ENCODE peak calls at places on chromosome 10, in ten cellular contexts. One of them, this sample, is unnamed.

GRCh38 chr10:3542185-3542611 is 242.8 kb downstream of the KLF6 start:
- DNase-seq in endothelial cell of umbilical vein: peak; percentile 76
- DNase-seq in ovary: no peak
- DNase-seq in K562: no peak
- DNase-seq in NB4: no peak
- DNase-seq in stomach: no peak
- DNase-seq in body of pancreas: no peak
- DNase-seq in transverse colon: no peak
- DNase-seq in suprapubic skin: no peak
- DNase-seq in HCT116: no peak
- DNase-seq in this sample: no peak

GRCh38 chr10:484441-484924 is 205.0 kb downstream of the DIP2C start:
- DNase-seq in body of pancreas: peak; percentile 34
- DNase-seq in ovary: no peak
- DNase-seq in K562: no peak
- DNase-seq in HCT116: no peak
- DNase-seq in endothelial cell of umbilical vein: peak; percentile 26
- DNase-seq in stomach: peak; percentile 42
- DNase-seq in suprapubic skin: no peak
- DNase-seq in NB4: no peak
- DNase-seq in transverse colon: peak; percentile 35
- DNase-seq in this sample: no peak

GRCh38 chr10:62560207-62560819 is 186.1 kb downstream of the ZNF365 start:
- DNase-seq in body of pancreas: peak; percentile 29
- DNase-seq in NB4: no peak
- DNase-seq in transverse colon: peak; percentile 16
- DNase-seq in ovary: no peak
- DNase-seq in endothelial cell of umbilical vein: no peak
- DNase-seq in HCT116: no peak
- DNase-seq in stomach: no peak
- DNase-seq in suprapubic skin: peak; percentile 76
- DNase-seq in K562: no peak
- DNase-seq in this sample: no peak

GRCh38 chr10:21831986-21832735 is 171.4 kb downstream of the DNAJC1 start:
- DNase-seq in suprapubic skin: no peak
- DNase-seq in transverse colon: no peak
- DNase-seq in NB4: no peak
- DNase-seq in HCT116: no peak
- DNase-seq in stomach: no peak
- DNase-seq in body of pancreas: no peak
- DNase-seq in K562: no peak
- DNase-seq in ovary: no peak
- DNase-seq in endothelial cell of umbilical vein: no peak
- DNase-seq in this sample: no peak

GRCh38 chr10:61903991-61904350 is 2.5 kb downstream of the ARID5B start:
- DNase-seq in K562: no peak
- DNase-seq in transverse colon: no peak
- DNase-seq in NB4: no peak
- DNase-seq in body of pancreas: no peak
- DNase-seq in stomach: no peak
- DNase-seq in suprapubic skin: no peak
- DNase-seq in ovary: no peak
- DNase-seq in HCT116: no peak
- DNase-seq in endothelial cell of umbilical vein: peak; percentile 59
- DNase-seq in this sample: no peak

GRCh38 chr10:78754269-78755074 is 314.3 kb upstream of the ZMIZ1 start:
- DNase-seq in HCT116: no peak
- DNase-seq in body of pancreas: no peak
- DNase-seq in ovary: no peak
- DNase-seq in K562: no peak
- DNase-seq in stomach: no peak
- DNase-seq in transverse colon: no peak
- DNase-seq in endothelial cell of umbilical vein: peak; percentile 81
- DNase-seq in NB4: peak; percentile 77
- DNase-seq in suprapubic skin: no peak
- DNase-seq in this sample: no peak

GRCh38 chr10:98242823-98243222 is 25.2 kb downstream of the LOXL4 start:
- DNase-seq in suprapubic skin: no peak
- DNase-seq in K562: no peak
- DNase-seq in HCT116: no peak
- DNase-seq in ovary: no peak
- DNase-seq in NB4: peak; percentile 61
- DNase-seq in endothelial cell of umbilical vein: peak; percentile 48
- DNase-seq in body of pancreas: no peak
- DNase-seq in stomach: no peak
- DNase-seq in transverse colon: no peak
- DNase-seq in this sample: no peak

GRCh38 chr10:72081772-72082590 is 6.4 kb downstream of the SPOCK2 start:
- DNase-seq in suprapubic skin: no peak
- DNase-seq in K562: no peak
- DNase-seq in transverse colon: peak; percentile 43
- DNase-seq in body of pancreas: no peak
- DNase-seq in ovary: no peak
- DNase-seq in stomach: peak; percentile 81
- DNase-seq in endothelial cell of umbilical vein: no peak
- DNase-seq in HCT116: no peak
- DNase-seq in NB4: no peak
- DNase-seq in this sample: no peak

GRCh38 chr10:63286754-63287264 is 153.7 kb downstream of the NRBF2 start:
- DNase-seq in HCT116: no peak
- DNase-seq in K562: no peak
- DNase-seq in endothelial cell of umbilical vein: no peak
- DNase-seq in ovary: no peak
- DNase-seq in suprapubic skin: no peak
- DNase-seq in body of pancreas: no peak
- DNase-seq in transverse colon: no peak
- DNase-seq in NB4: no peak
- DNase-seq in stomach: no peak
- DNase-seq in this sample: no peak

GRCh38 chr10:878895-879294 is 52.6 kb downstream of the LARP4B start:
- DNase-seq in K562: no peak
- DNase-seq in body of pancreas: no peak
- DNase-seq in HCT116: no peak
- DNase-seq in NB4: no peak
- DNase-seq in stomach: no peak
- DNase-seq in ovary: no peak
- DNase-seq in endothelial cell of umbilical vein: no peak
- DNase-seq in transverse colon: no peak
- DNase-seq in suprapubic skin: no peak
- DNase-seq in this sample: no peak

GRCh38 chr10:8245131-8246117 is 190.9 kb downstream of the GATA3 start:
- DNase-seq in NB4: no peak
- DNase-seq in transverse colon: no peak
- DNase-seq in HCT116: no peak
- DNase-seq in K562: no peak
- DNase-seq in stomach: no peak
- DNase-seq in ovary: no peak
- DNase-seq in body of pancreas: no peak
- DNase-seq in suprapubic skin: no peak
- DNase-seq in endothelial cell of umbilical vein: no peak
- DNase-seq in this sample: no peak

GRCh38 chr10:99524050-99524666 is 8.6 kb upstream of the NKX2-3 start:
- DNase-seq in K562: no peak
- DNase-seq in HCT116: no peak
- DNase-seq in NB4: no peak
- DNase-seq in endothelial cell of umbilical vein: no peak
- DNase-seq in body of pancreas: no peak
- DNase-seq in ovary: no peak
- DNase-seq in transverse colon: no peak
- DNase-seq in suprapubic skin: no peak
- DNase-seq in stomach: no peak
- DNase-seq in this sample: no peak

GRCh38 chr10:43901302-43901701 is 252.6 kb upstream of the ZNF32 start:
- DNase-seq in HCT116: no peak
- DNase-seq in stomach: no peak
- DNase-seq in NB4: no peak
- DNase-seq in transverse colon: no peak
- DNase-seq in endothelial cell of umbilical vein: no peak
- DNase-seq in suprapubic skin: no peak
- DNase-seq in ovary: no peak
- DNase-seq in body of pancreas: no peak
- DNase-seq in K562: no peak
- DNase-seq in this sample: no peak

GRCh38 chr10:24008164-24009066 is 200.5 kb upstream of the KIAA1217 start:
- DNase-seq in K562: no peak
- DNase-seq in suprapubic skin: no peak
- DNase-seq in HCT116: no peak
- DNase-seq in stomach: no peak
- DNase-seq in endothelial cell of umbilical vein: no peak
- DNase-seq in transverse colon: no peak
- DNase-seq in NB4: no peak
- DNase-seq in body of pancreas: no peak
- DNase-seq in ovary: no peak
- DNase-seq in this sample: no peak

GRCh38 chr10:52004342-52004949 is 305.1 kb upstream of the CSTF2T start:
- DNase-seq in HCT116: peak; percentile 22
- DNase-seq in NB4: peak; percentile 42
- DNase-seq in endothelial cell of umbilical vein: peak; percentile 62
- DNase-seq in ovary: no peak
- DNase-seq in transverse colon: no peak
- DNase-seq in body of pancreas: no peak
- DNase-seq in suprapubic skin: no peak
- DNase-seq in stomach: no peak
- DNase-seq in K562: peak; percentile 17
- DNase-seq in this sample: no peak

GRCh38 chr10:91163709-91164474 is 56.6 kb upstream of the PCGF5 start:
- DNase-seq in ovary: peak; percentile 83
- DNase-seq in suprapubic skin: peak; percentile 87
- DNase-seq in body of pancreas: peak; percentile 81
- DNase-seq in stomach: peak; percentile 75
- DNase-seq in endothelial cell of umbilical vein: peak; percentile 68
- DNase-seq in transverse colon: peak; percentile 79
- DNase-seq in NB4: peak; percentile 59
- DNase-seq in HCT116: peak; percentile 15
- DNase-seq in K562: peak; percentile 48
- DNase-seq in this sample: peak; percentile 70
- TF ChIP-seq POLR2A in ovary: peak; percentile 37
- TF ChIP-seq POLR2A in suprapubic skin: no peak
- TF ChIP-seq POLR2A in body of pancreas: peak; percentile 27
- TF ChIP-seq POLR2A in stomach: no peak
- TF ChIP-seq POLR2A in endothelial cell of umbilical vein: no peak
- TF ChIP-seq POLR2A in transverse colon: no peak
- TF ChIP-seq POLR2A in NB4: no peak
- TF ChIP-seq POLR2A in HCT116: no peak
- TF ChIP-seq POLR2A in K562: no peak
- TF ChIP-seq POLR2A in this sample: peak; percentile 58

DNA sequence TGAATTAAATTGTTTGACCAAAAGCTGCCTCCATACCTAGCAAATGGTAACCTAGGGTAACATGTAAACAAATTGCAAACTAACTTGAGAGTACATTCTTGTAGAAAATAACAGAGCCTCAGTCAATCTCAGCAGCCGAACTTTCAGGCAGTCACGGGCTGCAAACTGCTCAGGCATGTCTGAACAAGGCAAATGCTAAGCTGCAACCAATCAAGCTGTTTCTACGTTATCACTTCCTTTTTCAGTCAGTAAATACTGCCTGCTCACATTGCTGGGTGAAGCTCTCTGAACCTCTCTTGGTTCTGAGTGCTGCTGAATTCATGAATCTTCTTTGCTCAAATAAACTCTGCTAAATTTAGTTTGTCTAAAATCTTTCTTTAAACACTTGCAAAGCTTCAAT is 1212.4 kb downstream of the SORCS1 start:
- DNase-seq in body of pancreas: peak; percentile 18
- DNase-seq in transverse colon: no peak
- DNase-seq in K562: no peak
- DNase-seq in ovary: no peak
- DNase-seq in suprapubic skin: no peak
- DNase-seq in endothelial cell of umbilical vein: no peak
- DNase-seq in NB4: peak; percentile 11
- DNase-seq in stomach: peak; percentile 27
- DNase-seq in HCT116: no peak
- DNase-seq in this sample: peak; percentile 25
- TF ChIP-seq POLR2A in body of pancreas: no peak
- TF ChIP-seq POLR2A in transverse colon: no peak
- TF ChIP-seq POLR2A in K562: no peak
- TF ChIP-seq POLR2A in ovary: no peak
- TF ChIP-seq POLR2A in suprapubic skin: no peak
- TF ChIP-seq POLR2A in endothelial cell of umbilical vein: no peak
- TF ChIP-seq POLR2A in NB4: no peak
- TF ChIP-seq POLR2A in stomach: no peak
- TF ChIP-seq POLR2A in HCT116: no peak
- TF ChIP-seq POLR2A in this sample: no peak

GRCh38 chr10:102645741-102646609 is 1.7 kb downstream of the TRIM8 start:
- DNase-seq in body of pancreas: peak; percentile 89
- DNase-seq in NB4: peak; percentile 100
- DNase-seq in endothelial cell of umbilical vein: peak; percentile 92
- DNase-seq in suprapubic skin: peak; percentile 96
- DNase-seq in ovary: peak; percentile 85
- DNase-seq in stomach: peak; percentile 84
- DNase-seq in transverse colon: peak; percentile 87
- DNase-seq in K562: peak; percentile 57
- DNase-seq in HCT116: peak; percentile 82
- DNase-seq in this sample: peak; percentile 81
- TF ChIP-seq POLR2A in body of pancreas: no peak
- TF ChIP-seq POLR2A in NB4: no peak
- TF ChIP-seq POLR2A in endothelial cell of umbilical vein: no peak
- TF ChIP-seq POLR2A in suprapubic skin: peak; percentile 39
- TF ChIP-seq POLR2A in ovary: peak; percentile 87
- TF ChIP-seq POLR2A in stomach: no peak
- TF ChIP-seq POLR2A in transverse colon: peak; percentile 71
- TF ChIP-seq POLR2A in K562: peak; percentile 69
- TF ChIP-seq POLR2A in HCT116: no peak
- TF ChIP-seq POLR2A in this sample: no peak

GRCh38 chr10:100999742-101000601 is at the start of gene LZTS2:
- DNase-seq in K562: peak; percentile 81
- DNase-seq in stomach: peak; percentile 49
- DNase-seq in transverse colon: peak; percentile 24
- DNase-seq in NB4: no peak
- DNase-seq in suprapubic skin: no peak
- DNase-seq in endothelial cell of umbilical vein: peak; percentile 38
- DNase-seq in ovary: peak; percentile 75
- DNase-seq in HCT116: no peak
- DNase-seq in body of pancreas: no peak
- DNase-seq in this sample: no peak

GRCh38 chr10:100998183-100998990 is 1.2 kb upstream of the LZTS2 start:
- DNase-seq in endothelial cell of umbilical vein: peak; percentile 85
- DNase-seq in body of pancreas: peak; percentile 88
- DNase-seq in stomach: peak; percentile 84
- DNase-seq in HCT116: no peak
- DNase-seq in NB4: peak; percentile 86
- DNase-seq in transverse colon: peak; percentile 90
- DNase-seq in ovary: peak; percentile 91
- DNase-seq in K562: peak; percentile 68
- DNase-seq in suprapubic skin: peak; percentile 90
- DNase-seq in this sample: peak; percentile 88

GRCh38 chr10:100998991-100999741 is 442 bp upstream of the LZTS2 start:
- DNase-seq in ovary: peak; percentile 88
- DNase-seq in transverse colon: peak; percentile 84
- DNase-seq in suprapubic skin: peak; percentile 89
- DNase-seq in K562: peak; percentile 55
- DNase-seq in HCT116: no peak
- DNase-seq in body of pancreas: peak; percentile 76
- DNase-seq in stomach: peak; percentile 82
- DNase-seq in endothelial cell of umbilical vein: peak; percentile 75
- DNase-seq in NB4: peak; percentile 80
- DNase-seq in this sample: peak; percentile 83

GRCh38 chr10:100996678-100997363 is 2.8 kb upstream of the LZTS2 start:
- DNase-seq in suprapubic skin: no peak
- DNase-seq in ovary: no peak
- DNase-seq in K562: peak; percentile 70
- DNase-seq in NB4: peak; percentile 63
- DNase-seq in endothelial cell of umbilical vein: no peak
- DNase-seq in transverse colon: peak; percentile 55
- DNase-seq in HCT116: no peak
- DNase-seq in body of pancreas: peak; percentile 39
- DNase-seq in stomach: peak; percentile 49
- DNase-seq in this sample: peak; percentile 72

GRCh38 chr10:100997364-100998182 is 2.0 kb upstream of the LZTS2 start:
- DNase-seq in suprapubic skin: peak; percentile 85
- DNase-seq in stomach: peak; percentile 84
- DNase-seq in endothelial cell of umbilical vein: peak; percentile 71
- DNase-seq in NB4: peak; percentile 83
- DNase-seq in K562: peak; percentile 57
- DNase-seq in ovary: peak; percentile 83
- DNase-seq in transverse colon: peak; percentile 88
- DNase-seq in HCT116: peak; percentile 76
- DNase-seq in body of pancreas: peak; percentile 83
- DNase-seq in this sample: peak; percentile 85
- TF ChIP-seq POLR2A in suprapubic skin: no peak
- TF ChIP-seq POLR2A in stomach: no peak
- TF ChIP-seq POLR2A in endothelial cell of umbilical vein: no peak
- TF ChIP-seq POLR2A in NB4: peak; percentile 19
- TF ChIP-seq POLR2A in K562: peak; percentile 13
- TF ChIP-seq POLR2A in ovary: no peak
- TF ChIP-seq POLR2A in transverse colon: peak; percentile 70
- TF ChIP-seq POLR2A in HCT116: peak; percentile 16
- TF ChIP-seq POLR2A in body of pancreas: peak; percentile 36
- TF ChIP-seq POLR2A in this sample: peak; percentile 38

This sample was measured in right lobe of liver.